ENCODE peak calls at places on chromosomes 7 and 10, in eight cellular contexts. L is fibroblast of lung, B is stomach, G is lower lobe of right lung, K is BE2C, O is breast epithelium, F is pancreas, R is heart left ventricle. W is an unnamed sample. For H3K4me1, the result is how much of the 10 kb centered on the place peaks cover.

GRCh38 chr10:123583639-123584418 is 82.3 kb upstream of the GPR26 start:
- DNase-seq in L (peak), B (peak), G (peak), K (peak), O (peak), F (peak), R (peak), W (peak)

GRCh38 chr10:131043039-131043691 is 268.4 kb downstream of the TCERG1L start:
- DNase-seq in L (no peak), B (no peak), G (no peak), K (no peak), O (no peak), F (no peak), R (no peak), W (no peak)

GRCh38 chr10:27542812-27543211 is 38.7 kb downstream of the RAB18 start:
- DNase-seq in L (peak), B (no peak), G (no peak), K (no peak), O (no peak), F (no peak), R (no peak), W (no peak)

GRCh38 chr7:112940314-112940732 is 146.3 kb downstream of the GPR85 start:
- DNase-seq in L (no peak), B (no peak), G (no peak), K (no peak), O (no peak), F (no peak), R (no peak), W (no peak)

GRCh38 chr10:29681700-29682444 is 47.1 kb upstream of the SVIL start:
- DNase-seq in L (no peak), B (no peak), G (peak), K (no peak), O (no peak), F (no peak), R (peak), W (no peak)

GRCh38 chr10:17989908-17990767 is 38.4 kb downstream of the SLC39A12 start:
- DNase-seq in L (peak), B (no peak), G (no peak), K (no peak), O (no peak), F (no peak), R (no peak), W (no peak)

GRCh38 chr10:73439605-73440298 is 6.4 kb upstream of the MSS51 start:
- DNase-seq in L (peak), B (no peak), G (no peak), K (no peak), O (no peak), F (no peak), R (no peak), W (no peak)

GRCh38 chr10:4767033-4767814 is 58.8 kb upstream of the AKR1E2 start:
- DNase-seq in L (peak), B (no peak), G (no peak), K (no peak), O (no peak), F (no peak), R (no peak), W (peak)

GRCh38 chr7:131843862-131844261 is 287.4 kb upstream of the PODXL start:
- DNase-seq in L (peak), B (no peak), G (no peak), K (peak), O (no peak), F (no peak), R (no peak), W (peak)

GRCh38 chr7:23893942-23894890 is 184.2 kb downstream of the STK31 start:
- DNase-seq in L (no peak), B (no peak), G (no peak), K (no peak), O (no peak), F (no peak), R (no peak), W (no peak)

GRCh38 chr10:88800152-88801125 is 2.1 kb upstream of the LIPM start:
- DNase-seq in L (peak), B (no peak), G (no peak), K (no peak), O (no peak), F (no peak), R (no peak), W (no peak)

GRCh38 chr7:69808401-69808800 is 210.1 kb downstream of the AUTS2 start:
- DNase-seq in L (no peak), B (no peak), G (no peak), K (no peak), O (no peak), F (no peak), R (no peak), W (no peak)

GRCh38 chr7:105879782-105880181 is 3.4 kb upstream of the ATXN7L1 start:
- DNase-seq in L (no peak), B (no peak), G (no peak), K (no peak), O (no peak), F (no peak), R (no peak), W (no peak)

GRCh38 chr10:30581779-30582380 is 47.7 kb downstream of the LYZL2 start:
- DNase-seq in L (peak), B (no peak), G (no peak), K (peak), O (no peak), F (no peak), R (no peak), W (peak)

GRCh38 chr10:725786-726185 is 36.3 kb upstream of the DIP2C start:
- DNase-seq in L (peak), B (no peak), G (no peak), K (no peak), O (no peak), F (no peak), R (no peak), W (no peak)

GRCh38 chr10:75430000-75430763 is 1.2 kb upstream of the LRMDA start:
- DNase-seq in L (no peak), B (peak), G (peak), K (peak), O (no peak), F (peak), R (peak), W (peak)
- H3K4me1 ChIP-seq in L (under half), B (half or more), G (half or more), K (under half), O (under half), F (under half), R (half or more), W (under half)

GRCh38 chr7:101912711-101913110 is 95.3 kb downstream of the CUX1 start:
- DNase-seq in L (no peak), B (no peak), G (no peak), K (no peak), O (no peak), F (no peak), R (no peak), W (no peak)

GRCh38 chr7:101913247-101913721 is 95.9 kb downstream of the CUX1 start:
- DNase-seq in L (no peak), B (no peak), G (no peak), K (no peak), O (no peak), F (no peak), R (no peak), W (no peak)

GRCh38 chr7:101911011-101911799 is 93.8 kb downstream of the CUX1 start:
- DNase-seq in L (peak), B (no peak), G (no peak), K (no peak), O (no peak), F (peak), R (no peak), W (no peak)

GRCh38 chr7:101913876-101914275 is 96.5 kb downstream of the CUX1 start:
- DNase-seq in L (peak), B (no peak), G (no peak), K (no peak), O (no peak), F (no peak), R (no peak), W (no peak)

DNA sequence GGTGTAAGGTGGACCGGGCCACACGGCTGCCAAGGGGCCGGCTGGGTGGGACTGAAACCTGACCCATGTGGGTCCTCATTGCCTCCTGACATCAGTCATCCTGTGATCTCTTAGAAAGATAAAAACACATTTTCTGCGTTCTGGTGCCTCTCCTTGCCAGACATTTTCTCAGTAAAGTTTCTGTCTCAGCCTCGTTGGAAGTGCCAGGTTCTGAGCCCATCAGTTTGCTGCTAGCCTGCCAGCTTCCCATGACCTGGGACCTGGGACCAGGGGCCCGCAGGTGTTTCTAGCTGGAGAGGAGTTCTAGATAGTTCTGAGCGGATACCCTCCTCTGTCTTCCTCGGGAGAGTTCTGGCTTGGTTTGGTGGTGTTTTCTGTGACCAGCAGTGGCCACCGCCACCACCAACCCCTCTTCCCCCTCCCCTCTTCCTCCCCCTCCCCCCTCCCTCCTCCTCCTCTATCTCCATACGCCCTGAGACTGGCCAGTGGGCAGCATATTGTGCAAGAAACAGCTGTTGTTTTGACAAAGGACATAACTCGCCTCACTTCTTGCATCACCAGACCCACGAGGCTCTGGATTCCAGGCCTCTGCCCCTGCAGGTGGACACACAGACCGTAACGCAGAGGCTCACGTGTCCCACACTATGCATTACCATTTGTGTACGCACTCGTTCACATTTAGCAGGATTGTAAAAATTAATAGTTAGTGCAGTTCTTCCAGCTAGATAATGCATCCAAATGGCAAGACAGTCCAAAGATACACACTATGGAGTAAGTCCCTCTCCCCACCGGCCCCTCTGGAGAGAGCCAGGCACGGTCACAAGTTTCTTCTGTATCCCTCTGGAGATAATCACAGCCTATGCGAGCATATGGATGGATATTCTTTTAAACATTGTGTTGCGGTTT is 94.6 kb downstream of the CUX1 start:
- DNase-seq in L (peak), B (no peak), G (no peak), K (peak), O (peak), F (no peak), R (peak), W (peak)
- TF ChIP-seq CTCF in L (no peak), B (no peak), G (no peak), K (no peak), O (no peak), F (no peak), R (no peak), W (no peak)

GRCh38 chr10:111835562-111835961 is 348.0 kb downstream of the GPAM start:
- DNase-seq in L (peak), B (no peak), G (no peak), K (no peak), O (no peak), F (no peak), R (no peak), W (no peak)

GRCh38 chr10:111831058-111831457 is 352.5 kb downstream of the GPAM start:
- DNase-seq in L (no peak), B (no peak), G (no peak), K (no peak), O (no peak), F (no peak), R (no peak), W (no peak)

GRCh38 chr10:111830360-111830759 is 353.2 kb downstream of the GPAM start:
- DNase-seq in L (no peak), B (no peak), G (no peak), K (no peak), O (no peak), F (no peak), R (no peak), W (no peak)
- H3K4me1 ChIP-seq in L (under half), B (under half), G (under half), K (under half), O (under half), F (under half), R (under half), W (under half)

GRCh38 chr7:13021566-13021965 is 334.1 kb downstream of the ARL4A start:
- DNase-seq in L (peak), B (no peak), G (no peak), K (no peak), O (no peak), F (no peak), R (no peak), W (no peak)
- TF ChIP-seq CTCF in L (no peak), B (no peak), G (no peak), K (no peak), O (no peak), F (no peak), R (no peak), W (no peak)

W was measured in colonic mucosa.